ENCODE peak calls at places on chromosomes 2 and 18, in six cellular contexts. N, F, T, L, S and P are unnamed samples.

GRCh38 chr2:241870611-241871537 is 1.3 kb downstream of the RTP5 start:
- DNase-seq in N (no peak), F (no peak), T (peak; percentile 85), L (no peak), S (no peak), P (no peak)

GRCh38 chr2:221777119-221777518 is 205.0 kb upstream of the EPHA4 start:
- DNase-seq in N (no peak), F (no peak), T (no peak), L (no peak), S (no peak), P (no peak)

GRCh38 chr2:132757676-132758075 is 87.7 kb upstream of the LYPD1 start:
- DNase-seq in N (no peak), F (no peak), T (no peak), L (no peak), S (no peak), P (no peak)

GRCh38 chr2:158730621-158730905 is 64.6 kb upstream of the DAPL1 start:
- DNase-seq in N (no peak), F (no peak), T (no peak), L (no peak), S (no peak), P (no peak)

GRCh38 chr2:151523825-151524224 is 114.1 kb downstream of the RIF1 start:
- DNase-seq in N (no peak), F (no peak), T (no peak), L (no peak), S (no peak), P (no peak)

GRCh38 chr2:10658041-10658913 is 31.5 kb downstream of the NOL10 start:
- DNase-seq in N (no peak), F (no peak), T (no peak), L (no peak), S (no peak), P (no peak)

GRCh38 chr2:148533004-148533403 is 111.5 kb upstream of the EPC2 start:
- DNase-seq in N (no peak), F (no peak), T (no peak), L (no peak), S (no peak), P (no peak)

GRCh38 chr2:12202702-12203101 is 456.3 kb downstream of the LPIN1 start:
- DNase-seq in N (peak; percentile 37), F (no peak), T (no peak), L (no peak), S (no peak), P (no peak)

GRCh38 chr2:42200534-42201227 is 31.5 kb downstream of the EML4 start:
- DNase-seq in N (no peak), F (no peak), T (no peak), L (no peak), S (no peak), P (no peak)

GRCh38 chr2:219142329-219142728 is 18.3 kb downstream of the NHEJ1 start:
- DNase-seq in N (no peak), F (no peak), T (no peak), L (no peak), S (no peak), P (no peak)

GRCh38 chr2:200466703-200467418 is 43.0 kb downstream of the KCTD18 start:
- DNase-seq in N (peak; percentile 21), F (no peak), T (no peak), L (peak; percentile 57), S (peak; percentile 53), P (no peak)

GRCh38 chr2:229287836-229288235 is 16.7 kb upstream of the PID1 start:
- DNase-seq in N (no peak), F (no peak), T (no peak), L (no peak), S (no peak), P (no peak)

GRCh38 chr2:208807756-208808155 is 401.2 kb downstream of the PTH2R start:
- DNase-seq in N (no peak), F (no peak), T (no peak), L (no peak), S (no peak), P (no peak)

GRCh38 chr18:48838166-48838775 is 112.5 kb downstream of the SMAD7 start:
- DNase-seq in N (no peak), F (no peak), T (no peak), L (no peak), S (no peak), P (peak; percentile 76)
- H3K4me1 ChIP-seq in N (peaks cover 70% of the 10 kb centered on the region), F (peaks cover 4% of the 10 kb centered on the region), T (peaks cover 23% of the 10 kb centered on the region), L (peaks cover 100% of the 10 kb centered on the region), S (peaks cover 95% of the 10 kb centered on the region), P (peaks cover 39% of the 10 kb centered on the region)

GRCh38 chr2:58483307-58483706 is 242.2 kb upstream of the FANCL start:
- DNase-seq in N (no peak), F (no peak), T (no peak), L (no peak), S (no peak), P (no peak)

GRCh38 chr2:58484201-58484600 is 243.1 kb upstream of the FANCL start:
- DNase-seq in N (no peak), F (no peak), T (no peak), L (no peak), S (no peak), P (no peak)

GRCh38 chr2:58481670-58482069 is 240.5 kb upstream of the FANCL start:
- DNase-seq in N (no peak), F (no peak), T (no peak), L (no peak), S (no peak), P (no peak)

GRCh38 chr2:58479557-58480120 is 238.5 kb upstream of the FANCL start:
- DNase-seq in N (no peak), F (no peak), T (no peak), L (no peak), S (no peak), P (no peak)

GRCh38 chr2:58480191-58480590 is 239.1 kb upstream of the FANCL start:
- DNase-seq in N (no peak), F (no peak), T (no peak), L (no peak), S (no peak), P (no peak)
- H3K4me1 ChIP-seq in N (no peaks in the 10 kb centered on the region), F (no peaks in the 10 kb centered on the region), T (no peaks in the 10 kb centered on the region), L (no peaks in the 10 kb centered on the region), S (no peaks in the 10 kb centered on the region), P (no peaks in the 10 kb centered on the region)

DNA sequence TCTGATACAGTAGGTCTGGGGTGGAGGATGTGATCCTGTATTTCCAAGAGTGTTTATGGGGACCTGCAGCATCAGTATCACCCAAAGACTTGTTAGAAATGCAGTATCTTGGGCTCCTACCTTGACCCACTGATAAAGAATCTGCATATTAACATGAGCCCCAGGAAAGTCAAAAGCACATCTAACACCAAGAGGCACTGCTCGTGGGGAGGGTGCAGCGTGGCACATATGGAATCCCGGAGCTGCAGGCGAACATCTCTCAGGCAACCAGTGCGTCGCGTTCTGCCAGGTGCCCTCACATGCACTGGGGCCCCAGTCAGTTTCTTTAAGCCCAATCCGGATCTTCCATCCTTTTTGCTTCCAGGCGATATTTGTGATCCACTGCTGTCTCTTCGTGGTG is 41.3 kb upstream of the ASB18 start:
- DNase-seq in N (no peak), F (no peak), T (no peak), L (no peak), S (no peak), P (no peak)
- H3K4me1 ChIP-seq in N (no peaks in the 10 kb centered on the region), F (no peaks in the 10 kb centered on the region), T (no peaks in the 10 kb centered on the region), L (no peaks in the 10 kb centered on the region), S (no peaks in the 10 kb centered on the region), P (no peaks in the 10 kb centered on the region)

GRCh38 chr18:32442575-32442974 is 28.1 kb downstream of the GAREM1 start:
- DNase-seq in N (no peak), F (no peak), T (no peak), L (no peak), S (no peak), P (no peak)

GRCh38 chr18:32445846-32446245 is 24.8 kb downstream of the GAREM1 start:
- DNase-seq in N (no peak), F (no peak), T (no peak), L (no peak), S (no peak), P (no peak)

GRCh38 chr18:32440478-32440877 is 30.2 kb downstream of the GAREM1 start:
- DNase-seq in N (no peak), F (no peak), T (no peak), L (no peak), S (no peak), P (no peak)

GRCh38 chr18:32441536-32441935 is 29.1 kb downstream of the GAREM1 start:
- DNase-seq in N (no peak), F (no peak), T (no peak), L (no peak), S (no peak), P (no peak)

DNA sequence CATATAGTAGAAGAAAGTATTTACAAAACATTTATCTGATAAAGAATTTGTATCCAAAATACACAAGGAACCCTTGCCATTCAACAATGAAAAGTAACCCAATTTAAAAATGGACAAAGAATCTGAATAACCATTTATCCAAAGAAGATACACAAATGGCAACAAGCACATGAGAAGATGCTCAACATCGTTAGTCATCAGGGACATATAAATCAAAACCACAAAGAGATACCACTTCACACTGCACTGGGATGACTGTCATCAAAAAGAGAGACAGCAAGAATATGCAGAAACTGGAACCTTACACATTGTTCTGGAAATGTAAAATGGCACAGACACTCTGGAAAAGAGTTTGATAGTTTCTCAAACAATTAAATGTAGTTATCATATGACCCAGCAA is 27.3 kb downstream of the GAREM1 start:
- DNase-seq in N (no peak), F (no peak), T (no peak), L (no peak), S (no peak), P (no peak)
- H3K4me1 ChIP-seq in N (peaks cover 46% of the 10 kb centered on the region), F (no peaks in the 10 kb centered on the region), T (no peaks in the 10 kb centered on the region), L (no peaks in the 10 kb centered on the region), S (no peaks in the 10 kb centered on the region), P (no peaks in the 10 kb centered on the region)

DNA sequence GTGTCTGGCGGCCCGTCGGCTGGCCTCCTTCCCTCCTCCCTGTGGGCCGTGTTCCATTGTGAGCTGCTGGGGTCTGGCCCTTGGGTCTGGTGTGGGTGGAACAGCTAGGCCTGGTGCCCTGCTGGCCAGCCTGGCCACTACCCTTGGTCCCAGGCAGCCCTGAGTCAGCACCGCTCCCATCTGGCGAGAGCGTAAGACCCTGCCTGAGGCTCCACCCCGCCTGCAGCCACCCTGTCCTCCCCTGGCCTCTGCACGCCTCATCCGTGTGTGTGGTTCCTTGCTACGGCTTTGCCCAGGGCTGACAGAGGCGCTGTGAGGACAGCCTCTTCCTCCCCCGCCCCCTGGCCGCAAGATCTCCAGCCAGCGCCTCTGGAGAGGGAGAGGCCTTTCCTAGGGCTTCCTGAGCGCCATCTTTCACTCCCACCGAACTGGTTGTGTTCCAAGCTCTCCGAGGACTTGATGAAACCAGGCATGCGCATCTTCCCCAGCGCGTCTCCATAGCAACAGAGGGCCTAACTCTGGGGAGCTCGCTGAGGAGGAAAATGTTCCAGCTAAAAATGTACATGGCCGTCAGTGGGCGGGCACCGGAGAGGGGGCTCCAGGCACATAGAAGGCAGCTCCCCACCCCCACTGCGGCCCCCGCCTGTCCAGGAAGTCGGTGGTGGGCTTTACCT is 83.0 kb downstream of the STPG4 start:
- DNase-seq in N (peak; percentile 92), F (peak; percentile 73), T (no peak), L (no peak), S (no peak), P (no peak)
- H3K4me1 ChIP-seq in N (peaks cover 99% of the 10 kb centered on the region), F (peaks cover 17% of the 10 kb centered on the region), T (no peaks in the 10 kb centered on the region), L (peaks cover 41% of the 10 kb centered on the region), S (peaks cover 25% of the 10 kb centered on the region), P (peaks cover 20% of the 10 kb centered on the region)

GRCh38 chr2:122519366-122519765 is 763.9 kb downstream of the TSN start:
- DNase-seq in N (no peak), F (no peak), T (no peak), L (no peak), S (no peak), P (peak; percentile 66)
- H3K4me1 ChIP-seq in N (no peaks in the 10 kb centered on the region), F (no peaks in the 10 kb centered on the region), T (no peaks in the 10 kb centered on the region), L (no peaks in the 10 kb centered on the region), S (no peaks in the 10 kb centered on the region), P (peaks cover 21% of the 10 kb centered on the region)

GRCh38 chr2:226424971-226425370 is 374.6 kb downstream of the IRS1 start:
- DNase-seq in N (no peak), F (no peak), T (no peak), L (no peak), S (no peak), P (no peak)
- H3K4me1 ChIP-seq in N (peaks cover 8% of the 10 kb centered on the region), F (no peaks in the 10 kb centered on the region), T (peaks cover 21% of the 10 kb centered on the region), L (peaks cover 26% of the 10 kb centered on the region), S (peaks cover 9% of the 10 kb centered on the region), P (peaks cover 3% of the 10 kb centered on the region)